ENCODE peak calls at places on chromosomes 5 and 9, in five cellular contexts. One of them, this sample, is unnamed.

GRCh38 chr5:68343421-68343826 is 127.9 kb downstream of the PIK3R1 start:
- DNase-seq in A549: peak; percentile 38
- DNase-seq in fibroblast of lung: peak; percentile 80
- DNase-seq in Peyer's patch: no peak
- DNase-seq in foreskin fibroblast: peak; percentile 81
- DNase-seq in this sample: peak; percentile 68

GRCh38 chr5:168654225-168654624 is 75.1 kb upstream of the PANK3 start:
- DNase-seq in A549: no peak
- DNase-seq in fibroblast of lung: peak; percentile 46
- DNase-seq in Peyer's patch: no peak
- DNase-seq in foreskin fibroblast: peak; percentile 81
- DNase-seq in this sample: no peak

GRCh38 chr9:108786756-108787663 is 68.8 kb downstream of the ACTL7B start:
- DNase-seq in A549: peak; percentile 25
- DNase-seq in fibroblast of lung: peak; percentile 8
- DNase-seq in Peyer's patch: no peak
- DNase-seq in foreskin fibroblast: no peak
- DNase-seq in this sample: no peak

GRCh38 chr5:113128082-113128481 is 151.5 kb downstream of the DCP2 start:
- DNase-seq in A549: no peak
- DNase-seq in fibroblast of lung: no peak
- DNase-seq in Peyer's patch: no peak
- DNase-seq in foreskin fibroblast: no peak
- DNase-seq in this sample: no peak

GRCh38 chr5:59133801-59134261 is 551.0 kb downstream of the RAB3C start:
- DNase-seq in A549: peak; percentile 87
- DNase-seq in fibroblast of lung: peak; percentile 91
- DNase-seq in Peyer's patch: no peak
- DNase-seq in foreskin fibroblast: peak; percentile 82
- DNase-seq in this sample: no peak

GRCh38 chr5:81626524-81626923 is 124.4 kb downstream of the SSBP2 start:
- DNase-seq in A549: peak; percentile 87
- DNase-seq in fibroblast of lung: peak; percentile 74
- DNase-seq in Peyer's patch: no peak
- DNase-seq in foreskin fibroblast: peak; percentile 89
- DNase-seq in this sample: no peak

GRCh38 chr5:33008751-33009418 is 297.8 kb downstream of the NPR3 start:
- DNase-seq in A549: peak; percentile 11
- DNase-seq in fibroblast of lung: no peak
- DNase-seq in Peyer's patch: no peak
- DNase-seq in foreskin fibroblast: no peak
- DNase-seq in this sample: no peak

GRCh38 chr9:107737987-107738743 is 248.6 kb upstream of the KLF4 start:
- DNase-seq in A549: no peak
- DNase-seq in fibroblast of lung: peak; percentile 93
- DNase-seq in Peyer's patch: no peak
- DNase-seq in foreskin fibroblast: peak; percentile 92
- DNase-seq in this sample: no peak

GRCh38 chr9:71303351-71303750 is 181.9 kb upstream of the TRPM3 start:
- DNase-seq in A549: no peak
- DNase-seq in fibroblast of lung: no peak
- DNase-seq in Peyer's patch: no peak
- DNase-seq in foreskin fibroblast: no peak
- DNase-seq in this sample: no peak

GRCh38 chr5:142869883-142870282 is 99.7 kb downstream of the ARHGAP26 start:
- DNase-seq in A549: no peak
- DNase-seq in fibroblast of lung: peak; percentile 37
- DNase-seq in Peyer's patch: no peak
- DNase-seq in foreskin fibroblast: no peak
- DNase-seq in this sample: no peak

GRCh38 chr5:54703091-54703490 is 185.5 kb downstream of the SNX18 start:
- DNase-seq in A549: peak; percentile 23
- DNase-seq in fibroblast of lung: peak; percentile 85
- DNase-seq in Peyer's patch: no peak
- DNase-seq in foreskin fibroblast: peak; percentile 92
- DNase-seq in this sample: peak; percentile 81

GRCh38 chr9:136108648-136109266 is 9.9 kb downstream of the TMEM250 start:
- DNase-seq in A549: no peak
- DNase-seq in fibroblast of lung: no peak
- DNase-seq in Peyer's patch: no peak
- DNase-seq in foreskin fibroblast: no peak
- DNase-seq in this sample: no peak

GRCh38 chr9:136105398-136106135 is 10.5 kb upstream of the NACC2 start:
- DNase-seq in A549: no peak
- DNase-seq in fibroblast of lung: peak; percentile 56
- DNase-seq in Peyer's patch: no peak
- DNase-seq in foreskin fibroblast: no peak
- DNase-seq in this sample: no peak

GRCh38 chr9:136109351-136110081 is 9.2 kb downstream of the TMEM250 start:
- DNase-seq in A549: peak; percentile 90
- DNase-seq in fibroblast of lung: peak; percentile 92
- DNase-seq in Peyer's patch: peak; percentile 95
- DNase-seq in foreskin fibroblast: peak; percentile 93
- DNase-seq in this sample: peak; percentile 44

GRCh38 chr9:136107953-136108647 is 10.6 kb downstream of the TMEM250 start:
- DNase-seq in A549: no peak
- DNase-seq in fibroblast of lung: no peak
- DNase-seq in Peyer's patch: peak; percentile 68
- DNase-seq in foreskin fibroblast: no peak
- DNase-seq in this sample: no peak

DNA sequence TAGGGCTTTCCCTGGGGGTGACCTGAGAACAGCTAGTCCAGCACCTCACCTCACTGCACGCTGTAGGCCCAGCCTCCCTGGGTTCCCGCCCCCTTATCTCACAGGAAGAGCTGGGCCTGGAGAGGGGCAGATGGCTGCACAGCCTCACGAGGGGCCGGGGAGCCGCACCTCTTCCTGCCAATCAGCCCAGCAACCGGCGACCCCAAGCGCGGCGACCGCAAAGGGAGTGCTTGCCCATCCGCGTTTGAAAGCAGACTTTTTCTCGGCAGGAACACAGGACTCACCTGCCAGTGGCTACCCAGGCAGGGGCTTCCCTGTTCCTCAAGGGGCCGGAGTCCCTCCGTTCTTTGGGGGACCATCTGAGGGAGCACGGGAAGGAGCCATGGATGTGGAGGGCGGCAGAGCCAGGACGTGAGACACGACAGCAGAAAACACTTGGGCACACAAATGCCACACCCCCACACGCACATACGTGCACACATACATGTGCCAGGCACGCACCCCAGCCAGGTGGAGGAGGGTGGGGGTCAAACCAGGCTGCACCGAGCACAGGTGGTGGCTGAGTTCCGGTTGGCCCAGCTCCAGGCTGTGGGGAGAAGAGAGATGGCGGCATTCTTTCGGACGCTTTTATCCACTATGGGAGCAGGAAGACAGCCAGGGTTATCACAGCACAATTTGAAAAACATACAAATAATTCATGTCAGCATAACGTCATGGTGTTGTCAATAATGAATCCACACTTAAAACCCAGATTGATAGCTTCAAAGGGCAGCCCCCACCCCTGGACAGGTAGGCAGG is 11.3 kb downstream of the TMEM250 start:
- DNase-seq in A549: no peak
- DNase-seq in fibroblast of lung: no peak
- DNase-seq in Peyer's patch: peak; percentile 84
- DNase-seq in foreskin fibroblast: no peak
- DNase-seq in this sample: no peak
- H3K4me3 ChIP-seq in A549: no peak overlapping the region
- H3K4me3 ChIP-seq in fibroblast of lung: no peak overlapping the region
- H3K4me3 ChIP-seq in Peyer's patch: no peak overlapping the region
- H3K4me3 ChIP-seq in foreskin fibroblast: no peak overlapping the region
- H3K4me3 ChIP-seq in this sample: no peak overlapping the region

GRCh38 chr5:6772886-6773285 is 59.7 kb downstream of the TENT4A start:
- DNase-seq in A549: no peak
- DNase-seq in fibroblast of lung: no peak
- DNase-seq in Peyer's patch: no peak
- DNase-seq in foreskin fibroblast: no peak
- DNase-seq in this sample: no peak
- H3K4me3 ChIP-seq in A549: peak overlapping the region; percentile 31
- H3K4me3 ChIP-seq in fibroblast of lung: no peak overlapping the region
- H3K4me3 ChIP-seq in Peyer's patch: no peak overlapping the region
- H3K4me3 ChIP-seq in foreskin fibroblast: no peak overlapping the region
- H3K4me3 ChIP-seq in this sample: no peak overlapping the region

GRCh38 chr9:113401027-113401792 is at the start of gene ALAD:
- DNase-seq in A549: peak; percentile 98
- DNase-seq in fibroblast of lung: peak; percentile 98
- DNase-seq in Peyer's patch: peak; percentile 100
- DNase-seq in foreskin fibroblast: peak; percentile 98
- DNase-seq in this sample: peak; percentile 96

GRCh38 chr9:113399646-113400200 is 1.4 kb downstream of the ALAD start:
- DNase-seq in A549: no peak
- DNase-seq in fibroblast of lung: no peak
- DNase-seq in Peyer's patch: no peak
- DNase-seq in foreskin fibroblast: no peak
- DNase-seq in this sample: no peak

GRCh38 chr9:113397077-113397696 is 3.9 kb downstream of the ALAD start:
- DNase-seq in A549: no peak
- DNase-seq in fibroblast of lung: no peak
- DNase-seq in Peyer's patch: no peak
- DNase-seq in foreskin fibroblast: no peak
- DNase-seq in this sample: no peak

GRCh38 chr9:113395000-113395861 is 5.9 kb downstream of the ALAD start:
- DNase-seq in A549: no peak
- DNase-seq in fibroblast of lung: no peak
- DNase-seq in Peyer's patch: no peak
- DNase-seq in foreskin fibroblast: no peak
- DNase-seq in this sample: no peak

GRCh38 chr9:113398796-113399195 is 2.3 kb downstream of the ALAD start:
- DNase-seq in A549: no peak
- DNase-seq in fibroblast of lung: no peak
- DNase-seq in Peyer's patch: no peak
- DNase-seq in foreskin fibroblast: no peak
- DNase-seq in this sample: no peak
- H3K4me3 ChIP-seq in A549: no peak overlapping the region
- H3K4me3 ChIP-seq in fibroblast of lung: no peak overlapping the region
- H3K4me3 ChIP-seq in Peyer's patch: no peak overlapping the region
- H3K4me3 ChIP-seq in foreskin fibroblast: no peak overlapping the region
- H3K4me3 ChIP-seq in this sample: no peak overlapping the region

DNA sequence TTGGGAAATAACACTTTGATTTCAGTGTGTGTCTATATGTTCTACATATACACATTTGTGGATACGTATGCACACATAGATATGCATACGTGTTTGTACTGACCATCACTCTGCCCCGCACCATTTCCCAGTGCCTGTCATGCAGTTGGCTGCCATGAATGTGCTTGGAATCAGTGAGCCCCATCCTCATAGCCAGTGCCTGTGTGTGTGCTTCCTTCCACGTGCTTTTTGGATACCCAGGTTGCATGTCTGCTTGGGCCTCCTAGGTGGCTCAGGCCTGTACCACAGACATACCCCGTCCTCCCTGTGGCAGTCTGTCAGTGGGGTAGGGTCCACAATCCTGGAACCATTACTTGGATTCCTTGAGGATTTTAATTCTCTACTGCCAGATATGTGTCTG is 243.6 kb downstream of the FANCC start:
- DNase-seq in A549: no peak
- DNase-seq in fibroblast of lung: no peak
- DNase-seq in Peyer's patch: no peak
- DNase-seq in foreskin fibroblast: no peak
- DNase-seq in this sample: no peak
- H3K4me3 ChIP-seq in A549: no peak overlapping the region
- H3K4me3 ChIP-seq in fibroblast of lung: no peak overlapping the region
- H3K4me3 ChIP-seq in Peyer's patch: no peak overlapping the region
- H3K4me3 ChIP-seq in foreskin fibroblast: no peak overlapping the region
- H3K4me3 ChIP-seq in this sample: no peak overlapping the region

GRCh38 chr5:135031813-135032612 is 2.0 kb downstream of the PITX1 start:
- DNase-seq in A549: no peak
- DNase-seq in fibroblast of lung: peak; percentile 36
- DNase-seq in Peyer's patch: no peak
- DNase-seq in foreskin fibroblast: no peak
- DNase-seq in this sample: no peak
- H3K4me3 ChIP-seq in A549: peak overlapping the region; percentile 65
- H3K4me3 ChIP-seq in fibroblast of lung: peak overlapping the region; percentile 39
- H3K4me3 ChIP-seq in Peyer's patch: no peak overlapping the region
- H3K4me3 ChIP-seq in foreskin fibroblast: peak overlapping the region; percentile 81
- H3K4me3 ChIP-seq in this sample: no peak overlapping the region

GRCh38 chr9:100070642-100071041 is 28.2 kb downstream of the ERP44 start:
- DNase-seq in A549: no peak
- DNase-seq in fibroblast of lung: no peak
- DNase-seq in Peyer's patch: no peak
- DNase-seq in foreskin fibroblast: no peak
- DNase-seq in this sample: no peak

GRCh38 chr9:100074989-100075388 is 23.8 kb downstream of the ERP44 start:
- DNase-seq in A549: no peak
- DNase-seq in fibroblast of lung: no peak
- DNase-seq in Peyer's patch: no peak
- DNase-seq in foreskin fibroblast: no peak
- DNase-seq in this sample: no peak

GRCh38 chr9:100070071-100070470 is 28.7 kb downstream of the ERP44 start:
- DNase-seq in A549: no peak
- DNase-seq in fibroblast of lung: no peak
- DNase-seq in Peyer's patch: no peak
- DNase-seq in foreskin fibroblast: no peak
- DNase-seq in this sample: no peak

GRCh38 chr9:100074093-100074492 is 24.7 kb downstream of the ERP44 start:
- DNase-seq in A549: no peak
- DNase-seq in fibroblast of lung: peak; percentile 12
- DNase-seq in Peyer's patch: no peak
- DNase-seq in foreskin fibroblast: no peak
- DNase-seq in this sample: no peak

GRCh38 chr9:100072805-100073204 is 26.0 kb downstream of the ERP44 start:
- DNase-seq in A549: no peak
- DNase-seq in fibroblast of lung: no peak
- DNase-seq in Peyer's patch: no peak
- DNase-seq in foreskin fibroblast: no peak
- DNase-seq in this sample: no peak
- H3K4me3 ChIP-seq in A549: no peak overlapping the region
- H3K4me3 ChIP-seq in fibroblast of lung: no peak overlapping the region
- H3K4me3 ChIP-seq in Peyer's patch: no peak overlapping the region
- H3K4me3 ChIP-seq in foreskin fibroblast: no peak overlapping the region
- H3K4me3 ChIP-seq in this sample: no peak overlapping the region

DNA sequence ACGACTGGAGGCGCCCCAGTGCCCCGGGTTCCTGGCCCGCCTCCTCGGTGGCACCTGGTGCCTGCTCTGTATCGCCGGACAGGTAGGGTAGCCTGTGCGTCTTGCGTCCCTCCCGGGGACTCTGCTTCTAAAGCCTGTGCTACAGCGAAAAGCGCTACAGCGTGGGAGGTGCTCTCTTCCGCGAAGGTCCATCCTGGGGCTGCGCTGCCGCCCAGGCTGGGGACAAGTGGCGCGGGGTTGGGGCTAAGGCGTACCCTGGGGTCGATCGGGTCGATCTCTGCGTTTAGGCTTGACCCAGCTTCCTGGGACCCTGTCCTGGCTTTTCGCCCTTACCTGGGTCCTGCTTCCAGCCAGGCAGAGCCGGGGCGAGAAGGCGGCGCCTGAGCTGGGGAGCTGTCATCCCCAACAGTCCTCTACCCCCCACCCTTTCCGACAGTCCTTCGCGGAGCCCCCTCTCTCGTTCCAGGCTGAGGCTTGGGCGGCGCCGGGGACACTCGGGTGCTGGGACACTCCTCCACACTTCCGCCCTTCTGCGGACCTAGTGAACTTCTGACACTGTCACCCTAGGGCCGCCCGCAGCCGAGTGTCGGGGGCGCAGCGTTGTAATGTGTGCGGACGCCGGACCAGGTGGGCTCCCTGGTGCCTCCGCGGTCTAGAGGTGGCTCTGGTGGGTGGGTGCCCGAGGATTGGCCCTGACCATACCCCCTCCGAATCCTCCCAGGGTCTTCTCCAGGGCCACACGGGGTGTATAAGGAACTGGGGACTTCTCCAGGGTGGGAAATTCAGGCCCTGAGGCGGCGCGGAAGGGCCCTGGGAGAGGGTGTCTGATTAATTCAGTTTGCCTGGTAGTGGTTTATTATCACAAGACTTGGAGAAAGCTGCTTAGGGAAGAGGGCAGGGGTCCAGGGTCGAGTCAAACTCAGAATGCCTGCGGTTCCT is 328.2 kb downstream of the SH3GL2 start:
- DNase-seq in A549: no peak
- DNase-seq in fibroblast of lung: no peak
- DNase-seq in Peyer's patch: peak; percentile 49
- DNase-seq in foreskin fibroblast: no peak
- DNase-seq in this sample: no peak
- H3K4me3 ChIP-seq in A549: no peak overlapping the region
- H3K4me3 ChIP-seq in fibroblast of lung: no peak overlapping the region
- H3K4me3 ChIP-seq in Peyer's patch: peak overlapping the region; percentile 46
- H3K4me3 ChIP-seq in foreskin fibroblast: no peak overlapping the region
- H3K4me3 ChIP-seq in this sample: no peak overlapping the region

This sample was measured in astrocyte of the cerebellum.